ENCODE peak calls at places on chromosomes 5 and 9, in four cellular contexts. J is SK-N-SH, R is A549, D is H1. I is an unnamed sample.

GRCh38 chr5:122062205-122062604 is 15.9 kb downstream of the LOX start:
- DNase-seq in J (no peak), R (no peak), D (no peak), I (no peak)

GRCh38 chr9:70747335-70747734 is 332.9 kb upstream of the KLF9 start:
- DNase-seq in J (no peak), R (no peak), D (no peak), I (no peak)

GRCh38 chr5:139575751-139576150 is 14.6 kb downstream of the UBE2D2 start:
- DNase-seq in J (no peak), R (no peak), D (no peak), I (no peak)

GRCh38 chr5:137800700-137801411 is 46.7 kb upstream of the HNRNPA0 start:
- DNase-seq in J (no peak), R (no peak), D (no peak), I (peak; percentile 40)

GRCh38 chr9:79570449-79571308 is 1.1 kb upstream of the TLE4 start:
- DNase-seq in J (peak; percentile 71), R (peak; percentile 69), D (peak; percentile 80), I (peak; percentile 47)

GRCh38 chr9:103803245-103803644 is 290.9 kb upstream of the SMC2 start:
- DNase-seq in J (no peak), R (peak; percentile 58), D (no peak), I (no peak)

GRCh38 chr9:134047868-134048581 is 19.8 kb downstream of the BRD3 start:
- DNase-seq in J (no peak), R (no peak), D (no peak), I (no peak)

GRCh38 chr5:141430332-141431113 is at the start of gene PCDHGA12:
- DNase-seq in J (no peak), R (peak; percentile 62), D (no peak), I (no peak)

GRCh38 chr5:140351609-140352334 is 5.4 kb upstream of the HBEGF start:
- DNase-seq in J (peak; percentile 66), R (peak; percentile 69), D (peak; percentile 75), I (peak; percentile 46)

GRCh38 chr5:109753279-109753678 is 63.6 kb downstream of the MAN2A1 start:
- DNase-seq in J (no peak), R (no peak), D (no peak), I (no peak)

GRCh38 chr5:82909816-82910215 is 167.4 kb downstream of the TMEM167A start:
- DNase-seq in J (peak; percentile 34), R (no peak), D (no peak), I (no peak)

GRCh38 chr5:88144219-88145040 is 124.2 kb downstream of the TMEM161B start:
- DNase-seq in J (peak; percentile 5), R (no peak), D (peak; percentile 51), I (no peak)

GRCh38 chr5:34841816-34842215 is 2.9 kb downstream of the TTC23L start:
- DNase-seq in J (no peak), R (no peak), D (no peak), I (no peak)

GRCh38 chr5:43702815-43703214 is 99.8 kb downstream of the NNT start:
- DNase-seq in J (peak; percentile 29), R (no peak), D (no peak), I (no peak)

GRCh38 chr9:122218070-122218884 is 10.5 kb downstream of the LHX6 start:
- DNase-seq in J (no peak), R (no peak), D (no peak), I (no peak)

GRCh38 chr9:42388146-42388690 is 204.8 kb downstream of the SPATA31A6 start:
- DNase-seq in J (peak; percentile 27), R (no peak), D (no peak), I (no peak)

GRCh38 chr5:133353741-133354140 is 258.6 kb downstream of the FSTL4 start:
- DNase-seq in J (no peak), R (no peak), D (no peak), I (no peak)

GRCh38 chr5:175344331-175345200 is 99.4 kb downstream of the DRD1 start:
- DNase-seq in J (no peak), R (peak; percentile 82), D (no peak), I (no peak)

GRCh38 chr5:14581891-14582796 is 552 bp downstream of the OTULINL start:
- DNase-seq in J (peak; percentile 85), R (peak; percentile 73), D (peak; percentile 85), I (peak; percentile 83)

GRCh38 chr9:26677965-26678745 is 214.4 kb downstream of the CAAP1 start:
- DNase-seq in J (no peak), R (no peak), D (no peak), I (no peak)

GRCh38 chr5:160843240-160843639 is 8.8 kb downstream of the ATP10B start:
- DNase-seq in J (no peak), R (no peak), D (no peak), I (no peak)

GRCh38 chr5:168477060-168477459 is 9.2 kb upstream of the RARS1 start:
- DNase-seq in J (no peak), R (no peak), D (no peak), I (no peak)

GRCh38 chr9:88011005-88011766 is 36.9 kb upstream of the CDK20 start:
- DNase-seq in J (peak; percentile 42), R (peak; percentile 19), D (no peak), I (no peak)

GRCh38 chr5:179405054-179405416 is 59.8 kb upstream of the ADAMTS2 start:
- DNase-seq in J (no peak), R (no peak), D (peak; percentile 10), I (no peak)

GRCh38 chr5:111984044-111984443 is 227.1 kb upstream of the NREP start:
- DNase-seq in J (peak; percentile 21), R (peak; percentile 9), D (no peak), I (no peak)

GRCh38 chr5:155303134-155303533 is 289.6 kb downstream of the KIF4B start:
- DNase-seq in J (no peak), R (no peak), D (no peak), I (no peak)

GRCh38 chr9:127746959-127747569 is 12.0 kb upstream of the TOR2A start:
- DNase-seq in J (no peak), R (no peak), D (no peak), I (no peak)

GRCh38 chr9:121984726-121985402 is 108.2 kb downstream of the TTLL11 start:
- DNase-seq in J (no peak), R (no peak), D (no peak), I (no peak)

GRCh38 chr9:727767-728166 is 113.7 kb upstream of the DMRT1 start:
- DNase-seq in J (no peak), R (no peak), D (no peak), I (no peak)

GRCh38 chr9:131546336-131547084 is 1.2 kb downstream of the PRRT1B start:
- DNase-seq in J (peak; percentile 82), R (no peak), D (peak; percentile 70), I (no peak)

GRCh38 chr9:33227013-33227398 is 13.0 kb upstream of the SPINK4 start:
- DNase-seq in J (no peak), R (no peak), D (no peak), I (peak; percentile 38)

GRCh38 chr5:81609810-81610375 is 141.0 kb downstream of the SSBP2 start:
- DNase-seq in J (no peak), R (no peak), D (no peak), I (no peak)

GRCh38 chr9:18020254-18020745 is 441.4 kb downstream of the SH3GL2 start:
- DNase-seq in J (no peak), R (no peak), D (no peak), I (no peak)

GRCh38 chr5:128237504-128237903 is 153.9 kb downstream of the SLC12A2 start:
- DNase-seq in J (no peak), R (no peak), D (no peak), I (no peak)

GRCh38 chr5:69512740-69513260 is 20.2 kb downstream of the OCLN start:
- DNase-seq in J (no peak), R (no peak), D (no peak), I (no peak)

GRCh38 chr9:120932086-120932818 is 5.7 kb upstream of the TRAF1 start:
- DNase-seq in J (no peak), R (no peak), D (no peak), I (no peak)

GRCh38 chr9:97696025-97696822 is 916 bp downstream of the XPA start:
- DNase-seq in J (no peak), R (no peak), D (no peak), I (no peak)

GRCh38 chr5:82225525-82226172 is 52.5 kb downstream of the RPS23 start:
- DNase-seq in J (peak; percentile 65), R (peak; percentile 62), D (peak; percentile 85), I (peak; percentile 59)

DNA sequence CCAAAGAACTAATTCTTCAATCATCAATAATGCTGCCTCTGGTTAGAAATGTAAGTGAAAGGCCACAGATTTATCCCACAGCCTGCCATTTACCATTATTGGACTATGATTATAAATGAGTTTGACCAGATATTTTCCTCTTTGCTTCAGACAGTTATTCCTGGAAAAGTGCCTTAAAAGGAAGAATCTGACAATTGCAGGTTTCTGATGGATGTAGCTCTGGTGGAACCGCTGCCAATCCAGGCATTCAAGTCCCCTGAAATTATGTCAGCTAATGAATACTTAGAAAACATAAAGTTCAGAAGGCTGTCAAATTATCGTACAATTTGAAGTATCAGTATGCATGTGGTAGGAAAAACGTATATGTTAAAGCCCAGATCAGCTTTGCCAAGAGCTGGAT is 78.2 kb upstream of the NR4A3 start:
- DNase-seq in J (no peak), R (no peak), D (no peak), I (no peak)
- TF ChIP-seq EP300 in J (no peak), R (no peak), D (no peak), I (no peak)

GRCh38 chr5:51018423-51018822 is 352.0 kb downstream of the PARP8 start:
- DNase-seq in J (no peak), R (no peak), D (no peak), I (no peak)

DNA sequence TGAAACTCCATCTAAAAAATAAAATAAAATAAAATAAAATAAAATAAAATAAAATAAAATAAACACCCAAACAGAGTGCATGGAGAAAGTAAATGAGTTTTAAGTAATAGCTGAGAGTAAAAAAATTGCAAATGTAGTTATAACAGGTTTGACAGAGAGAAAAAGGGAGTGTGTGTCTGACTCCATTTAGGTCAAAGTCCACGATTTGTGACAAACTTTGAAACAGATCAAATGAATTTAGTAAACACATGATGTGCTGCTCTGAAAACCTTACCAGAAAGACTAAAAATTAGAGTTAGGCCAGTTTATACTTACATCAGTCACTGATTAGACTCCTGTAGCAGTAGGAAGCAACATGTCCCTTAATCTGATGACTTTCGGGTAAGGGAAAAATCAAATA is 346.6 kb downstream of the PARP8 start:
- DNase-seq in J (no peak), R (no peak), D (no peak), I (no peak)
- H3K4me3 ChIP-seq in J (no peak overlapping the region), R (no peak overlapping the region), D (no peak overlapping the region), I (no peak overlapping the region)

GRCh38 chr9:96230002-96230401 is 72.0 kb downstream of the HSD17B3 start:
- DNase-seq in J (no peak), R (no peak), D (no peak), I (no peak)
- TF ChIP-seq CTCF in J (no peak), R (no peak), D (no peak), I (no peak)

DNA sequence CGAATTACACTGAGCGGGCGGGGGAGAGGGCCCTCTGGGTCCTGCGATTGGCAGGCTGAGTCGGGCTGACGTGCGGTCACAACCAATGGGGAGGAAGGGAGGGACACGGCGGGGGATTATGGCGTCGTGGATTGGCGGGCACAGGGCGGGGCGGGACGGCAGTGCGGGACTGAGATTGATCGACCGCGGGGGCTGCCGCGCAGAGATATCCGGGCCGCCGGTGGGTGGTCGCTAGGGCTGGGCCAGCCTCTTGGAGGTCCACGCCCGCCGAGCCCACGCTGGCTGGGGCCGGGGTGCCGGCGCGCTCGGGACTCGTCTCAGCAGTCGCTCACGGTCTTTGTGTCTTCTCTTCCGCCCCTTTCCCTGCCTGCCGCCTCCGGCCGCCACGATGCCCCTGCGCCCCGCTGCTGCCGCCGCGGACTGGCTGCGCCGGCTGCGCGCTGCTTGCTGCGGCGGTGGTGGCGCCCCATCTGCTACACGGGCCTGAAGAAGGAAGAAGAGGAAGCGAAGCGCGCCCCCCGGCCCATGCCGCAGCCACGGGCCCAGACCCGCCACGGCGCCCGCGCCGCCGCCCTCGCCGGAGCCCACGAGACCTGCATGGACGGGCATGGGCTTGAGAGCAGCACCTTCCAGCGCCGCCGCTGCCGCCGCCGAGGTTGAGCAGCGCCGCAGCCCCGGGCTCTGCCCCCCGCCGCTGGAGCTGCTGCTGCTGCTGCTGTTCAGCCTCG is at the start of gene RGMB:
- DNase-seq in J (peak; percentile 97), R (peak; percentile 99), D (peak; percentile 96), I (peak; percentile 98)
- TF ChIP-seq EP300 in J (no peak), R (no peak), D (no peak), I (no peak)